ENCODE peak calls at places on chromosomes 12 and 14, in nine cellular contexts. I, O, B, W, U, P, N, J and F are unnamed samples.

GRCh38 chr12:52181757-52182156 is 10.1 kb downstream of the KRT80 start:
- DNase-seq in I (no peak), O (peak; percentile 86), B (peak; percentile 81), W (no peak), U (peak; percentile 71), P (peak; percentile 77), N (peak; percentile 90), J (no peak), F (no peak)

GRCh38 chr14:40374221-40374620 is 942.0 kb upstream of the FBXO33 start:
- DNase-seq in I (no peak), O (no peak), B (no peak), W (no peak), U (no peak), P (no peak), N (no peak), J (no peak), F (no peak)

GRCh38 chr12:50059440-50060119 is 2.2 kb downstream of the ASIC1 start:
- DNase-seq in I (peak; percentile 35), O (no peak), B (no peak), W (no peak), U (no peak), P (no peak), N (no peak), J (no peak), F (no peak)

GRCh38 chr12:122726056-122726558 is 4.5 kb downstream of the HCAR1 start:
- DNase-seq in I (no peak), O (no peak), B (peak; percentile 18), W (no peak), U (no peak), P (no peak), N (peak; percentile 80), J (no peak), F (no peak)

GRCh38 chr14:105836160-105836559 is 309.8 kb downstream of the TMEM121 start:
- DNase-seq in I (no peak), O (no peak), B (no peak), W (no peak), U (no peak), P (no peak), N (no peak), J (no peak), F (no peak)

GRCh38 chr14:90555126-90556049 is 158.6 kb downstream of the CALM1 start:
- DNase-seq in I (no peak), O (no peak), B (no peak), W (no peak), U (no peak), P (no peak), N (no peak), J (no peak), F (no peak)

GRCh38 chr12:54723653-54724256 is 75.6 kb upstream of the DCD start:
- DNase-seq in I (peak; percentile 15), O (peak; percentile 11), B (peak; percentile 16), W (no peak), U (peak; percentile 20), P (no peak), N (peak; percentile 76), J (peak; percentile 33), F (no peak)

GRCh38 chr14:78519863-78520262 is 349.7 kb downstream of the NRXN3 start:
- DNase-seq in I (no peak), O (peak; percentile 0), B (peak; percentile 7), W (no peak), U (peak; percentile 10), P (no peak), N (peak; percentile 89), J (no peak), F (no peak)

GRCh38 chr14:99737451-99737951 is 53.4 kb downstream of the CYP46A1 start:
- DNase-seq in I (no peak), O (peak; percentile 54), B (no peak), W (no peak), U (no peak), P (peak; percentile 91), N (no peak), J (peak; percentile 38), F (no peak)

GRCh38 chr14:105316968-105317498 is 2.5 kb downstream of the PACS2 start:
- DNase-seq in I (no peak), O (no peak), B (no peak), W (no peak), U (no peak), P (peak; percentile 32), N (no peak), J (no peak), F (no peak)

GRCh38 chr12:78938341-78939084 is 73.9 kb downstream of the SYT1 start:
- DNase-seq in I (no peak), O (no peak), B (no peak), W (no peak), U (no peak), P (no peak), N (no peak), J (no peak), F (no peak)

GRCh38 chr14:21703357-21704339 is 30.0 kb upstream of the OR4E1 start:
- DNase-seq in I (no peak), O (peak; percentile 4), B (no peak), W (no peak), U (no peak), P (no peak), N (no peak), J (no peak), F (no peak)

GRCh38 chr14:77485901-77486678 is 12.5 kb downstream of the ISM2 start:
- DNase-seq in I (no peak), O (peak; percentile 49), B (peak; percentile 52), W (no peak), U (no peak), P (peak; percentile 85), N (no peak), J (no peak), F (peak; percentile 18)

GRCh38 chr12:110355080-110355479 is 48.4 kb downstream of the ANAPC7 start:
- DNase-seq in I (no peak), O (no peak), B (no peak), W (no peak), U (no peak), P (no peak), N (peak; percentile 87), J (peak; percentile 16), F (no peak)

GRCh38 chr14:99075061-99075460 is 196.9 kb downstream of the BCL11B start:
- DNase-seq in I (no peak), O (no peak), B (peak; percentile 26), W (no peak), U (no peak), P (no peak), N (no peak), J (no peak), F (no peak)

GRCh38 chr12:66638666-66639065 is 40.2 kb downstream of the GRIP1 start:
- DNase-seq in I (no peak), O (no peak), B (no peak), W (no peak), U (no peak), P (no peak), N (no peak), J (no peak), F (no peak)